ENCODE peak calls at places on chromosome 4, in five cellular contexts. I is PC-9, R is ovary, C is breast epithelium, H is HL-60. J is an unnamed sample.

GRCh38 chr4:22187203-22187835 is 238.7 kb upstream of the KCNIP4 start:
- DNase-seq in H (no peak), C (no peak), R (no peak), I (no peak), J (no peak)

GRCh38 chr4:11623726-11624037 is 195.0 kb upstream of the HS3ST1 start:
- DNase-seq in I (no peak), C (no peak), H (no peak), R (no peak), J (no peak)

GRCh38 chr4:71389149-71389840 is 50.5 kb downstream of the SLC4A4 start:
- DNase-seq in H (no peak), R (no peak), I (no peak), C (no peak), J (no peak)

GRCh38 chr4:185880571-185880970 is 68.6 kb upstream of the SORBS2 start:
- DNase-seq in I (no peak), C (no peak), R (no peak), H (no peak), J (no peak)

GRCh38 chr4:123835852-123836251 is 439.3 kb downstream of the SPRY1 start:
- DNase-seq in I (no peak), C (no peak), H (no peak), R (no peak), J (no peak)

GRCh38 chr4:2364654-2365053 is 53.8 kb downstream of the ZFYVE28 start:
- DNase-seq in I (no peak), H (no peak), R (peak; percentile 63), C (peak; percentile 51), J (peak; percentile 52)

GRCh38 chr4:185657699-185658098 is 122.4 kb upstream of the PDLIM3 start:
- DNase-seq in C (no peak), I (no peak), R (no peak), H (no peak), J (no peak)

GRCh38 chr4:1255699-1256098 is 6.8 kb upstream of the CTBP1 start:
- DNase-seq in C (no peak), I (no peak), H (no peak), R (no peak), J (no peak)

GRCh38 chr4:59855630-59856352 is 1344.3 kb upstream of the ADGRL3 start:
- DNase-seq in R (no peak), H (no peak), I (no peak), C (no peak), J (no peak)

GRCh38 chr4:70583952-70584834 is 7.9 kb upstream of the AMBN start:
- DNase-seq in R (no peak), H (no peak), I (peak; percentile 74), C (no peak), J (no peak)

GRCh38 chr4:25860586-25861421 is 2.0 kb downstream of the SEL1L3 start:
- DNase-seq in R (no peak), C (no peak), I (peak; percentile 73), H (peak; percentile 95), J (no peak)

GRCh38 chr4:141922224-141922623 is 285.8 kb downstream of the IL15 start:
- DNase-seq in H (no peak), R (no peak), C (no peak), I (no peak), J (no peak)

GRCh38 chr4:157574606-157575005 is 354.1 kb downstream of the GRIA2 start:
- DNase-seq in R (no peak), C (no peak), H (no peak), I (no peak), J (no peak)

GRCh38 chr4:138796761-138797160 is 218.8 kb upstream of the NOCT start:
- DNase-seq in I (no peak), H (no peak), R (no peak), C (no peak), J (no peak)

GRCh38 chr4:18914182-18914581 is 892.6 kb upstream of the LCORL start:
- DNase-seq in I (no peak), C (no peak), H (no peak), R (no peak), J (no peak)

GRCh38 chr4:108849611-108850406 is 87.0 kb upstream of the ETNPPL start:
- DNase-seq in R (no peak), C (no peak), I (peak; percentile 59), H (no peak), J (no peak)

GRCh38 chr4:38928886-38929285 is 61.3 kb downstream of the FAM114A1 start:
- DNase-seq in C (no peak), I (no peak), H (no peak), R (no peak), J (no peak)

GRCh38 chr4:38924266-38924827 is 56.7 kb downstream of the FAM114A1 start:
- DNase-seq in H (no peak), C (no peak), I (no peak), R (no peak), J (no peak)

GRCh38 chr4:38923746-38924145 is 56.1 kb downstream of the FAM114A1 start:
- DNase-seq in I (no peak), R (no peak), H (no peak), C (no peak), J (no peak)

GRCh38 chr4:38926917-38927316 is 59.3 kb downstream of the FAM114A1 start:
- DNase-seq in R (no peak), C (no peak), H (no peak), I (no peak), J (no peak)

GRCh38 chr4:38925492-38926418 is 58.1 kb downstream of the FAM114A1 start:
- DNase-seq in I (no peak), H (no peak), R (no peak), C (no peak), J (no peak)
- H3K27ac ChIP-seq in I (no peak overlapping the region), H (no peak overlapping the region), R (no peak overlapping the region), C (no peak overlapping the region), J (peak overlapping the region; percentile 91)

DNA sequence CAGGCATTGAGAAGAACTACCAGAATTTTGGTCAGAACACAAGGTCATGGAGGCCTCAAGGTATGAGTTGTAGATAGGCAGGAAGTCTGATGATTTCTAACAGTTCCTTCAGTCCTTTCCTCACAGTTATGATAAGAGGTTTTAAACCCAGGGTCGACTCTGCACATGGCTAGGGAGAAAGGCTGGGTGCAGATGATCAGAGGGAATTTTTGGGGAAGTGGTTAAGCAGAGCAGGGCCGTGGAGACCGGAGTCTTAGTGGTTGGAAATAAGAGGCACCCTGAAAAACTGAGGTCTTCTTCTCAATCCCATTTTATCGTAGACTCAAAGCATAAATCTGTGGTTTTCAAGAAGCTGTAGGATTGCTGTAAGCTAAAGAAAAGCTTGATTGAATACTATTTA is 118.5 kb upstream of the ANK2 start:
- DNase-seq in R (no peak), H (no peak), I (no peak), C (no peak), J (no peak)
- H3K27ac ChIP-seq in R (no peak overlapping the region), H (no peak overlapping the region), I (no peak overlapping the region), C (no peak overlapping the region), J (no peak overlapping the region)

DNA sequence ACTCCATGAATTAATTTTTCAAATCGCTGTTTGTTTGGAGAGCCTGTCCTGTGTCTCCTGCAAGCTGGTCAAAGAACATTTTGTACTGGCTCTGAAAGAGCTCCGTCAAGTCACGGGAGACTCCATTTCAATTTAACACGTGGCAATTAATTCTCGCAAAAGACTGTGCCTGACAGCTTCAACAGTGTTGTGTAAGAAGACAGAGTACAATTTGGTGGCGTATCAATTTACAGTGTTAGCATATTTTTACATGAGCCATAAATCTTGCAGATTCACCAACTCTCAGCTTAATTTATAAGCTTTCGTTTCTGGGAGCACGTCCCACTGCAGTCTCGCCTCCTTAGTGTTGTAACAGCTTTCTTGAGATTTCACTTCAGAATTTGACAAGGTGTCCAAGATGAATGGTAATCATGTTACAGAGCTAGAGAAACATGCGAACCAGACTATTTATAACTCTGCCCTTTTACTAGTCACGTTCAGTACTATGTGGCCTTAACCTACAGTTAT is 70.8 kb downstream of the RWDD4 start:
- DNase-seq in H (no peak), C (no peak), R (no peak), I (no peak), J (no peak)
- H3K27ac ChIP-seq in H (no peak overlapping the region), C (no peak overlapping the region), R (peak overlapping the region; percentile 51), I (no peak overlapping the region), J (no peak overlapping the region)

GRCh38 chr4:177375971-177376370 is 66.3 kb downstream of the AGA start:
- DNase-seq in R (no peak), C (no peak), H (no peak), I (no peak), J (no peak)

GRCh38 chr4:177384856-177385396 is 57.3 kb downstream of the AGA start:
- DNase-seq in H (no peak), C (no peak), R (no peak), I (no peak), J (no peak)

GRCh38 chr4:177381762-177382310 is 60.4 kb downstream of the AGA start:
- DNase-seq in C (no peak), H (no peak), I (no peak), R (no peak), J (no peak)

GRCh38 chr4:177385576-177386320 is 56.5 kb downstream of the AGA start:
- DNase-seq in R (no peak), C (no peak), I (no peak), H (no peak), J (no peak)

GRCh38 chr4:177380730-177381287 is 61.4 kb downstream of the AGA start:
- DNase-seq in R (no peak), H (no peak), I (no peak), C (no peak), J (no peak)
- H3K27ac ChIP-seq in R (no peak overlapping the region), H (no peak overlapping the region), I (no peak overlapping the region), C (no peak overlapping the region), J (no peak overlapping the region)

GRCh38 chr4:189049682-189050081 is 891.0 kb upstream of the FRG1 start:
- DNase-seq in C (no peak), R (no peak), I (no peak), H (no peak), J (no peak)
- H3K27ac ChIP-seq in C (no peak overlapping the region), R (no peak overlapping the region), I (no peak overlapping the region), H (no peak overlapping the region), J (no peak overlapping the region)

DNA sequence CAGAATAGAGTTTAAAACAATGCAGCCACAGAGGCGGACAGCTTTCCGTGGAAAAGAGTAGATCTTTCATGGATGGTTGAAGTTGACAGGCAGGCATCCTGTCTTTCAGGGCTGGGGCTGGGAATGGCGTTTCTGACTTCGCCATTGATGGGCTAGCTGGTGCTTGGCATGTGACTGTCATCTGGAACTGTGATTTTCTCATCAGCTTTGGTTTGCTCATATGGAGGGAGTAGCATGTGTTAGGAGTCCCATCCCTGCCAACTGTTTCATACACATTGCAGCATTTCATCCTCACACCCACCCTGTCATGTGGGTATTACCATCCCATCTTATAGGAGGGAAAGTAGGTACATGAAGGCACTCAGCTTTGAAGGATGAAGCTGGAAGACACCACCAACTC is 49.2 kb upstream of the STX18 start:
- DNase-seq in C (no peak), I (no peak), H (no peak), R (no peak), J (no peak)
- H3K27ac ChIP-seq in C (no peak overlapping the region), I (no peak overlapping the region), H (no peak overlapping the region), R (no peak overlapping the region), J (no peak overlapping the region)

GRCh38 chr4:86775061-86775460 is 74.1 kb downstream of the SLC10A6 start:
- DNase-seq in H (no peak), C (no peak), R (no peak), I (no peak), J (no peak)

GRCh38 chr4:86771141-86771540 is 78.0 kb downstream of the SLC10A6 start:
- DNase-seq in H (no peak), R (no peak), I (no peak), C (no peak), J (no peak)

DNA sequence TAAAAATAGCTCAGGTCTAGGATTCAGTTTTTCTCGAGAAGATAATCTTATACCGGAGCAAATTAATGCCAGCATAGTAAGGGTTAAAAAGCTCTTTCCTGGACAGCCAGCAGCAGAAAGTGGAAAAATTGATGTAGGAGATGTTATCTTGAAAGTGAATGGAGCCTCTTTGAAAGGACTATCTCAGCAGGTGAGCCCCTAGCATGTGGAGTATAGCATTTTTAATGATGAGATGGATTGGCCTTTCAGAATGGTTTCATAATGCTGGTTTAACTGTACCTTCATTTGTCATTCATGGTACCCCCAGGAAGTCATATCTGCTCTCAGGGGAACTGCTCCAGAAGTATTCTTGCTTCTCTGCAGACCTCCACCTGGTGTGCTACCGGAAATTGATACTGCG is 79.4 kb downstream of the SLC10A6 start:
- DNase-seq in H (no peak), R (no peak), I (no peak), C (no peak), J (no peak)
- H3K27ac ChIP-seq in H (no peak overlapping the region), R (no peak overlapping the region), I (no peak overlapping the region), C (no peak overlapping the region), J (no peak overlapping the region)

J was measured in dorsolateral prefrontal cortex.